ENCODE peak calls at places on chromosomes 3 and 15, in six cellular contexts. C is K562, B is GM12891, X is H1, A is GM12878, Y is HepG2. R is an unnamed sample.
A peak's percentile ranks its signal among the peaks of the same experiment; 100 is the strongest.

GRCh38 chr15:96851613-96852012 is 521.1 kb downstream of the NR2F2 start:
- DNase-seq in C (no peak), B (no peak), X (no peak), A (no peak), Y (no peak), R (no peak)

GRCh38 chr15:76149291-76149910 is 89.6 kb downstream of the TMEM266 start:
- DNase-seq in C (no peak), B (no peak), X (no peak), A (no peak), Y (no peak), R (no peak)

GRCh38 chr15:89361451-89362202 is 27.0 kb upstream of the POLG start:
- DNase-seq in C (peak; percentile 71), B (peak; percentile 77), X (no peak), A (no peak), Y (peak; percentile 22), R (peak; percentile 80)

GRCh38 chr3:119643528-119643927 is 16.9 kb downstream of the POPDC2 start:
- DNase-seq in C (no peak), B (no peak), X (no peak), A (no peak), Y (no peak), R (no peak)

GRCh38 chr3:119245778-119246177 is 5.1 kb upstream of the B4GALT4 start:
- DNase-seq in C (peak; percentile 28), B (no peak), X (no peak), A (no peak), Y (no peak), R (no peak)

GRCh38 chr3:24773798-24774197 is 279.1 kb upstream of the THRB start:
- DNase-seq in C (peak; percentile 56), B (peak; percentile 5), X (peak; percentile 10), A (no peak), Y (peak; percentile 49), R (no peak)

GRCh38 chr3:166190360-166190759 is 353.1 kb upstream of the BCHE start:
- DNase-seq in C (no peak), B (no peak), X (peak; percentile 15), A (no peak), Y (no peak), R (no peak)

GRCh38 chr3:151015762-151016161 is 43.2 kb upstream of the CLRN1 start:
- DNase-seq in C (no peak), B (no peak), X (no peak), A (no peak), Y (no peak), R (no peak)

GRCh38 chr3:159634414-159634813 is 354.2 kb upstream of the IL12A start:
- DNase-seq in C (no peak), B (no peak), X (no peak), A (no peak), Y (no peak), R (no peak)

GRCh38 chr15:22980189-22981136 is at the start of gene CYFIP1:
- DNase-seq in C (peak; percentile 78), B (peak; percentile 70), X (peak; percentile 15), A (no peak), Y (peak; percentile 68), R (peak; percentile 68)

GRCh38 chr15:81029416-81030367 is 29.0 kb downstream of the TLNRD1 start:
- DNase-seq in C (peak; percentile 44), B (no peak), X (no peak), A (no peak), Y (no peak), R (no peak)

GRCh38 chr3:180048108-180048507 is 11.4 kb upstream of the PEX5L start:
- DNase-seq in C (no peak), B (no peak), X (no peak), A (peak; percentile 32), Y (no peak), R (no peak)

GRCh38 chr15:56672721-56673120 is 60.6 kb downstream of the ZNF280D start:
- DNase-seq in C (no peak), B (no peak), X (no peak), A (no peak), Y (no peak), R (no peak)

GRCh38 chr15:61389334-61390028 is 160.4 kb upstream of the RORA start:
- DNase-seq in C (no peak), B (no peak), X (no peak), A (no peak), Y (no peak), R (no peak)

GRCh38 chr3:48716508-48716981 is 476 bp downstream of the IP6K2 start:
- DNase-seq in C (peak; percentile 25), B (no peak), X (no peak), A (no peak), Y (no peak), R (no peak)

GRCh38 chr15:39079296-39079834 is 501.5 kb upstream of the THBS1 start:
- DNase-seq in C (no peak), B (no peak), X (no peak), A (no peak), Y (no peak), R (no peak)

GRCh38 chr3:163671201-163671600 is 1407.1 kb downstream of the SI start:
- DNase-seq in C (peak; percentile 47), B (no peak), X (no peak), A (no peak), Y (no peak), R (no peak)

GRCh38 chr15:69847625-69848024 is 250.1 kb downstream of the TLE3 start:
- DNase-seq in C (no peak), B (no peak), X (no peak), A (no peak), Y (no peak), R (no peak)

GRCh38 chr15:31397851-31398661 is 71.4 kb downstream of the KLF13 start:
- DNase-seq in C (no peak), B (no peak), X (no peak), A (no peak), Y (no peak), R (no peak)

GRCh38 chr3:184590795-184591194 is 29.2 kb downstream of the EPHB3 start:
- DNase-seq in C (no peak), B (no peak), X (no peak), A (no peak), Y (no peak), R (no peak)

GRCh38 chr15:56249080-56249479 is 5.4 kb upstream of the RFX7 start:
- DNase-seq in C (peak; percentile 64), B (no peak), X (no peak), A (no peak), Y (peak; percentile 30), R (no peak)

GRCh38 chr15:39497759-39498565 is 82.9 kb upstream of the THBS1 start:
- DNase-seq in C (no peak), B (no peak), X (no peak), A (no peak), Y (no peak), R (no peak)

GRCh38 chr3:101862453-101863165 is 13.3 kb downstream of the NFKBIZ start:
- DNase-seq in C (no peak), B (no peak), X (no peak), A (no peak), Y (no peak), R (no peak)

DNA sequence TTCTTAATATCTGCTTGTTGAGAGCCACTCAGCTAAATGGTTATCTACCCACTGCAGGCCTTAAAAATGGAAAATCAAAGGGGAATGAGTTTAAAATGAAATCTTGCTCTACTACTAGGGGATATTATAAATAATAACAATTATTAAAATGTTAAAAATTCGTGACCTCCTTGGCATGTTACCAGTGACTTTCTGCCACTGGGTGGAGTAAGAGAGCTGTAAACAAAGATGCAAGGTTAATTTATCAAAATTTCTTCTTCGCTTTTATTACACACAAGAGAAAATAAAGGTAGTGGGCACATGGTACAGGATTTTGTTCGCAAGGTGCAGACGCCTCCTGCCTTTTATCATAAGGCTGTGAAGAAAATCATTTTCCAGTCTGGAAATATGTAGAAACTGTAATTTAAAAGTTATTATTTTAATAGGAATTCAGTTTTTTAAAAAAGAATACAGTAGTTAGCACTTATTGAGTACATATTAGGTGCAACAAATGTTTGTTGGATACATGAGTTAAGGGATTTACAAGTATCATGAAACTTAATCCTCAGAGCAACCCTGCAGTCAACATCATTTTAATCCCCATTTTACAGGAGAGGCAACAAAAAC is 272.6 kb downstream of the SUCLG2 start:
- DNase-seq in C (peak; percentile 27), B (no peak), X (no peak), A (no peak), Y (peak; percentile 10), R (no peak)
- TF ChIP-seq TAF1 in C (no peak), B (no peak), X (no peak), A (no peak), Y (no peak), R (no peak)

DNA sequence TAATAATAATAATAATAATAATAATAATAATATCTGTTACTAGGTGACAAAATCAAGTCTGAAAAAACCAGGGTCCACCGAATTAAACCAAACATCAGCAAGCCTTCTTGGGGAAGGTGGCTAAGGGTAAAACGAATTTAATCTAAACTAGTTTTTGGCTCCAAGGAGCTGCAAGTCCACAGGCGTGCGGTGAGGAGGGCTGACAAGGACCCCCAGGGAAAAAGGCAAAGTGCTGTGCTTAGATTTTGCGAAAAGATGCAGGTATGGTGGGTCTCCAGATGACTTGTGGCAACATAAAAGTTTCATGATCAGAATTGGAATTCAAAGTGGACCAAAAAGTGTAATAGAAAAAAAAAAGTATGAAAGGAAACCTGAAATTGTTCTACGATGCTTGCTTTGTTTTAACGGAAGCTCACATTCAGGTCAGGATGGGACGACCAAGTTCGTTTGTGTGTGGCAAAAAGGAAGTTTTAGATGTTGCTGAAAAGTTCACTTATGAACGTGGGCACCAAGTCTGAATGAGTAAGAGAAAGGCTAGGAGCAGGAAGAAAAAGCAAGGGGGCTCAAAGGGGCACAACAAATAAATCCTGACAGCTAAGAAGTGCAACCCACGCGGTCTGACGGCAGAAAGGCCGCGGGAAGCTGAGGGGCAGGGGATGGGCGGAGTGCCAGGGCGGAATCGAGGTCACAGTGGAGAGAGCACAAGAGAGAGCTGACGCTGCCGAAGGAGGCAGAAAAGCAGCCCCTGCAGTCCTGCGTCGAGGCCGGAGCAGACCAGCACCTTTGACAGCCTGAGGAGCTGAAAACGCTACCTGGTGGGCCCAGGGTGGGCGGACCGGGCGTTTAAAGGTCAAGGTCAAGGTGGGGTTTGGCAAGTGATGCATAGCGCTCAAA is 1.1 kb downstream of the WDR82 start:
- DNase-seq in C (peak; percentile 71), B (no peak), X (no peak), A (no peak), Y (peak; percentile 55), R (no peak)
- TF ChIP-seq POLR2A in C (peak; percentile 54), B (peak; percentile 77), X (peak; percentile 63), A (peak; percentile 83), Y (peak; percentile 65), R (peak; percentile 85)

DNA sequence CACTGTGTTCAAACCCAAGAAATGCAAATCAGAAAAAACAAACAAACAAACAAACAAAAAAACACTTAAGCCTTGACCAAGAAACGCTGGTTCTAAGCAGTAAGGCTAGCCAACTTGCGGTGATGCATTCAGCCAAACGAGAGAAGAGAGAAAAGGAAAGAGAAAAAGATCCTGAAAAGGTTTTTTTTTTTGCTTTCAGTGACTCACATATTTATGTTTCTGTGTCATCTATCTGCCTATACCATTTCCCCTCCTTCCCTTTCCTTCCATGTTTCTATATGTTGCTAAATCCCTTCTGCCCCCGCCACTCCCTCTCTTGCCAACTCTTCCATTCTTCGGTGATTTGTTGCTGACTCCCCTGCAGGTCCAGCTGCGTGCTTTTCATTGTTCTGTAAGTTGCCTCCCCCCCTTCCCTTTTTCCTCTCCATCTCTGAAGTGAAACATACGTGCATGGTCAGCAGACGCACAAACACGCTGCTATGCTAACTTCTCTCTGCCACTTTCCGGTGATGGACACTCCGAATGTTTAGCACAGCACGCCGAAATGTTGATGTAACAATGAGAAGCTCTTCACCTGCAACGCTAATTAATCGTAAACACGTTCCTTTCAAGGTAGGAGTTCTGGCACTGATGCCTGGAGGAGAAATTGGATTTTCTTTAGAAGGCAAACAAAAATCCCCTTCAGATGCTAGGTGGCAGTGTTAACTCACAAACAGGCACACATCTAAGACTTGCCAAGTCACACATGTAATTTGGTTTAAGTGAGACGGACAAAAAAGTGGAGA is 154.5 kb downstream of the TUSC7 start:
- DNase-seq in C (peak; percentile 0), B (no peak), X (peak; percentile 34), A (peak; percentile 17), Y (peak; percentile 1), R (no peak)
- TF ChIP-seq POLR2AphosphoS5 in C (no peak), B (no peak), X (no peak), A (no peak), Y (no peak), R (no peak)

GRCh38 chr3:172156309-172156998 is 117.1 kb downstream of the FNDC3B start:
- DNase-seq in C (no peak), B (no peak), X (no peak), A (no peak), Y (no peak), R (no peak)
- TF ChIP-seq TAF1 in C (no peak), B (no peak), X (no peak), A (no peak), Y (no peak), R (no peak)